ENCODE peak calls at places on chromosomes 5 and 9, in ten cellular contexts. L is aorta, F is endodermal cell, M is OCI-LY7, Y is WERI-Rb-1, X is heart left ventricle, V is mesenchymal stem cell, T is small intestine, J is ascending aorta, U is neuronal stem cell. P is an unnamed sample. For H3K9me3, the result is how much of the 10 kb centered on the place peaks cover.

GRCh38 chr5:72441861-72442540 is 65.2 kb downstream of the ZNF366 start:
- DNase-seq in L (peak), F (no peak), M (no peak), Y (no peak), X (no peak), V (peak), T (no peak), J (no peak), U (no peak), P (no peak)

GRCh38 chr9:92767078-92768054 is 2.7 kb upstream of the BICD2 start:
- DNase-seq in L (no peak), F (no peak), M (no peak), Y (no peak), X (no peak), V (no peak), T (no peak), J (no peak), U (no peak), P (no peak)

GRCh38 chr9:126211441-126212074 is 115.1 kb upstream of the MVB12B start:
- DNase-seq in L (no peak), F (no peak), M (no peak), Y (no peak), X (no peak), V (no peak), T (no peak), J (no peak), U (no peak), P (no peak)

GRCh38 chr5:125559296-125559695 is 812.9 kb upstream of the ZNF608 start:
- DNase-seq in L (no peak), F (no peak), M (no peak), Y (no peak), X (peak), V (peak), T (peak), J (no peak), U (no peak), P (no peak)

GRCh38 chr5:168274416-168274815 is 17.0 kb upstream of the WWC1 start:
- DNase-seq in L (no peak), F (no peak), M (no peak), Y (no peak), X (no peak), V (no peak), T (no peak), J (no peak), U (no peak), P (no peak)

GRCh38 chr5:178690208-178690607 is 40.3 kb downstream of the ZNF354A start:
- DNase-seq in L (no peak), F (no peak), M (no peak), Y (no peak), X (no peak), V (no peak), T (no peak), J (no peak), U (no peak), P (no peak)

GRCh38 chr5:38738898-38739743 is 106.7 kb upstream of the OSMR start:
- DNase-seq in L (no peak), F (no peak), M (no peak), Y (no peak), X (no peak), V (no peak), T (no peak), J (no peak), U (no peak), P (no peak)

GRCh38 chr5:34690898-34691297 is 34.8 kb downstream of the RAI14 start:
- DNase-seq in L (no peak), F (peak), M (no peak), Y (no peak), X (no peak), V (no peak), T (no peak), J (no peak), U (no peak), P (no peak)

GRCh38 chr5:110817437-110817836 is 78.6 kb downstream of the SLC25A46 start:
- DNase-seq in L (no peak), F (no peak), M (no peak), Y (no peak), X (no peak), V (peak), T (no peak), J (no peak), U (no peak), P (no peak)

GRCh38 chr9:3719286-3719685 is 193.5 kb upstream of the RFX3 start:
- DNase-seq in L (no peak), F (no peak), M (no peak), Y (no peak), X (no peak), V (no peak), T (no peak), J (no peak), U (no peak), P (no peak)

GRCh38 chr5:11520241-11520929 is 383.9 kb downstream of the CTNND2 start:
- DNase-seq in L (no peak), F (no peak), M (no peak), Y (peak), X (no peak), V (no peak), T (no peak), J (no peak), U (no peak), P (no peak)

GRCh38 chr9:37801287-37801850 is 772 bp downstream of the DCAF10 start:
- DNase-seq in L (no peak), F (peak), M (peak), Y (peak), X (no peak), V (peak), T (peak), J (no peak), U (no peak), P (no peak)

GRCh38 chr5:1855573-1855972 is 27.2 kb downstream of the IRX4 start:
- DNase-seq in L (no peak), F (no peak), M (no peak), Y (no peak), X (no peak), V (no peak), T (no peak), J (no peak), U (no peak), P (no peak)

GRCh38 chr5:1855075-1855474 is 27.6 kb downstream of the IRX4 start:
- DNase-seq in L (no peak), F (no peak), M (no peak), Y (no peak), X (no peak), V (no peak), T (no peak), J (no peak), U (no peak), P (no peak)

GRCh38 chr5:1857256-1857600 is 25.5 kb downstream of the IRX4 start:
- DNase-seq in L (no peak), F (no peak), M (no peak), Y (no peak), X (no peak), V (no peak), T (no peak), J (no peak), U (no peak), P (no peak)

GRCh38 chr5:1858436-1858835 is 24.3 kb downstream of the IRX4 start:
- DNase-seq in L (no peak), F (no peak), M (no peak), Y (no peak), X (no peak), V (no peak), T (no peak), J (no peak), U (no peak), P (no peak)

DNA sequence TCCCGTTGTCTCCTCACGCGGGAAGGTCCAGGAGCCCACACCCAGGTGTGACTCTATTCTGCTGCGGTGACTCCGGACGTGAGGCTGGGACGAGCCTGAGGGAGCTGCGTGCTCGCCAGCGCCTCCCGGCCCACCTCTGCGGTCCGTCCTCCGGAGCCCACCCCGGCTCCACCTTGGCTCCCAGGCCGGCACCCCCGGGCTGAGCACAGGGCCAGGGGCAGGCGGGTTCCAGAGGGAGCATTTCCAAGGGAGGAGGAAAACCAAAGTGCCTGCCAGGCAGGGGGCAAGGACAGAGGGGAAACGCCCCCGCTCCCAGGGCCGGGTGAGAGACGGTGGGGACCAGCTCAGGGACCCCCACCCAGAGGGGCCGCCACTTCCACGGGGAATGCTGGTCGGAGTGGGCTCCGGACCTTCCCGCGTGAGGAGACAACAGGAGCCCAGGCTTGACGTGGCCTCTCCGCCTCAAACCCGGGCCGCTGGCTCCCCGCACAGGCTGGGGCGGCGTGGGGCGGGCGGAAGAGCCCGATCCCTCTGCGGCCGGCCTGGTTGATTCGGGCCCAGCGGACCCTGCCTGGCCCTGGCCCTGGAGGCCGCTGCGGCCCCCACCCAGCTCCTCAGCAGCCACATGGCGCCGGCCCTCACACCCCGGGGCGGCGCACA is 26.0 kb downstream of the IRX4 start:
- DNase-seq in L (no peak), F (no peak), M (no peak), Y (no peak), X (no peak), V (no peak), T (no peak), J (no peak), U (no peak), P (no peak)
- H3K4me3 ChIP-seq in L (no peak), F (no peak), M (no peak), Y (no peak), X (no peak), V (peak), T (no peak), J (no peak), U (no peak), P (peak)

GRCh38 chr9:18456624-18457237 is 17.2 kb upstream of the ADAMTSL1 start:
- DNase-seq in L (no peak), F (no peak), M (no peak), Y (no peak), X (no peak), V (no peak), T (peak), J (no peak), U (no peak), P (no peak)

GRCh38 chr9:18447131-18447530 is 26.8 kb upstream of the ADAMTSL1 start:
- DNase-seq in L (peak), F (no peak), M (no peak), Y (no peak), X (no peak), V (no peak), T (no peak), J (no peak), U (no peak), P (no peak)

GRCh38 chr9:18448101-18448500 is 25.9 kb upstream of the ADAMTSL1 start:
- DNase-seq in L (no peak), F (no peak), M (no peak), Y (no peak), X (no peak), V (no peak), T (no peak), J (no peak), U (no peak), P (no peak)

GRCh38 chr9:18452276-18452675 is 21.7 kb upstream of the ADAMTSL1 start:
- DNase-seq in L (no peak), F (no peak), M (no peak), Y (no peak), X (no peak), V (no peak), T (peak), J (no peak), U (no peak), P (no peak)

DNA sequence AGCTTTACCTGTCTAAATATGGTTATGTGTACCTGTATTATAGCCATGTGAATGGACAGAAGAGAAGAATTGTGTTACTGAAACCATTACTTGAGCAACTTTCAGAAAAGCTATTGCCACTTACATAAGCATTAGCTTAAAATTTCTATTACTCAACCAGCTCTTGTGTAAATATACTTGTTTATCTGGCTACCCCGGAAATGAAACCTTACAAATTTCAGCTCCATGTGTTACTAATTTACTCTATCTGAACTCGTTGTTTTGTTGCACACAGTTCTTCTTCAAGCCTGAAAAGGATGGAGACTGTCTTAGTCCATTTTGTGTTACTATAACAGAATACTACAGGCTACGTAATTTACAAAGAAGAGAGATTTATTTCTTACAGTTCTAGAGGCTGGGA is 22.5 kb upstream of the ADAMTSL1 start:
- DNase-seq in L (no peak), F (no peak), M (no peak), Y (no peak), X (no peak), V (no peak), T (no peak), J (no peak), U (no peak), P (no peak)
- H3K9me3 ChIP-seq in L (under half), F (under half), M (under half), Y (under half), X (under half), V (under half), T (under half), J (under half), U (under half), P (under half)

GRCh38 chr5:149387982-149388381 is 8.9 kb upstream of the IL17B start:
- DNase-seq in L (no peak), F (no peak), M (no peak), Y (no peak), X (peak), V (peak), T (no peak), J (no peak), U (no peak), P (no peak)
- H3K27ac ChIP-seq in L (peak), F (no peak), M (no peak), Y (no peak), X (peak), V (peak), T (peak), J (peak), U (no peak), P (peak)

GRCh38 chr5:139459451-139459934 is 3.0 kb downstream of the ECSCR start:
- DNase-seq in L (no peak), F (peak), M (no peak), Y (no peak), X (peak), V (no peak), T (no peak), J (no peak), U (no peak), P (no peak)
- H3K4me3 ChIP-seq in L (no peak), F (no peak), M (no peak), Y (no peak), X (peak), V (no peak), T (no peak), J (no peak), U (no peak), P (no peak)

GRCh38 chr5:6287136-6287535 is 91.2 kb downstream of the MED10 start:
- DNase-seq in L (no peak), F (peak), M (no peak), Y (no peak), X (no peak), V (no peak), T (no peak), J (no peak), U (no peak), P (no peak)

GRCh38 chr5:6282360-6282759 is 96.0 kb downstream of the MED10 start:
- DNase-seq in L (no peak), F (no peak), M (no peak), Y (no peak), X (no peak), V (no peak), T (no peak), J (no peak), U (no peak), P (no peak)

GRCh38 chr5:6280425-6281100 is 97.8 kb downstream of the MED10 start:
- DNase-seq in L (no peak), F (no peak), M (no peak), Y (no peak), X (no peak), V (no peak), T (no peak), J (no peak), U (no peak), P (no peak)

GRCh38 chr5:6291961-6292360 is 86.4 kb downstream of the MED10 start:
- DNase-seq in L (no peak), F (peak), M (peak), Y (peak), X (no peak), V (no peak), T (peak), J (no peak), U (no peak), P (no peak)

DNA sequence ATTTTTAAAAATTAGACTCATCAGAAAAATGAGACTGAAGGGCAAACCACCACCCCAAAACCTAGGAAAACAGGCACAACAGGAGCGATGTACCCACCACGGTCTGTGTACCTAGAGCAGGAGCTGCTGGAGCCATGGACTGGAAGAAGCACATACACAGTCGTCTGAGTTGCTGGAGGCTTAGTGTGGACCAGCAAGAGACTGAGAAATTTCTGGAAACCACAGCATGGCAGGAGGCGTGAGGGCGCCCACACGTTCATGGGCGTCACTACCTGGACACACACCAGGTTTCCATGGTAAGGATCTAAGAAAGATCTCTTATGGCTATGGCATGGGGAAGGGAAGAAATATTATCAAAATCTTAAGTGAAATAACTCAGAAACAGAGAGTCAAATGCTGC is 91.9 kb downstream of the MED10 start:
- DNase-seq in L (no peak), F (no peak), M (no peak), Y (no peak), X (no peak), V (no peak), T (no peak), J (no peak), U (no peak), P (no peak)
- H3K9me3 ChIP-seq in L (under half), F (under half), M (under half), Y (under half), X (under half), V (under half), T (under half), J (under half), U (under half), P (under half)

GRCh38 chr9:129384887-129385614 is 207.0 kb upstream of the IER5L start:
- DNase-seq in L (peak), F (no peak), M (no peak), Y (no peak), X (no peak), V (no peak), T (no peak), J (peak), U (no peak), P (no peak)

GRCh38 chr9:129383415-129384088 is 205.5 kb upstream of the IER5L start:
- DNase-seq in L (peak), F (peak), M (peak), Y (peak), X (peak), V (peak), T (peak), J (peak), U (peak), P (no peak)

GRCh38 chr9:129383005-129383414 is 204.9 kb upstream of the IER5L start:
- DNase-seq in L (peak), F (peak), M (no peak), Y (peak), X (peak), V (peak), T (peak), J (no peak), U (no peak), P (no peak)

GRCh38 chr9:129385615-129385934 is 207.5 kb upstream of the IER5L start:
- DNase-seq in L (peak), F (no peak), M (no peak), Y (no peak), X (no peak), V (no peak), T (no peak), J (no peak), U (no peak), P (no peak)

GRCh38 chr9:129384138-129384886 is 206.3 kb upstream of the IER5L start:
- DNase-seq in L (peak), F (no peak), M (no peak), Y (no peak), X (no peak), V (no peak), T (no peak), J (no peak), U (no peak), P (no peak)
- H3K27ac ChIP-seq in L (no peak), F (no peak), M (no peak), Y (peak), X (peak), V (no peak), T (peak), J (peak), U (no peak), P (peak)

GRCh38 chr5:135995979-135996378 is 32.8 kb upstream of the TGFBI start:
- DNase-seq in L (no peak), F (peak), M (no peak), Y (no peak), X (no peak), V (no peak), T (no peak), J (no peak), U (no peak), P (no peak)

GRCh38 chr5:135990518-135991240 is 35.9 kb upstream of the LECT2 start:
- DNase-seq in L (no peak), F (peak), M (no peak), Y (peak), X (no peak), V (no peak), T (no peak), J (no peak), U (no peak), P (no peak)

GRCh38 chr5:135991381-135991907 is 36.7 kb upstream of the LECT2 start:
- DNase-seq in L (no peak), F (no peak), M (no peak), Y (no peak), X (no peak), V (no peak), T (no peak), J (no peak), U (no peak), P (no peak)

GRCh38 chr5:135993894-135994514 is 34.8 kb upstream of the TGFBI start:
- DNase-seq in L (no peak), F (peak), M (no peak), Y (no peak), X (no peak), V (peak), T (no peak), J (no peak), U (no peak), P (no peak)

DNA sequence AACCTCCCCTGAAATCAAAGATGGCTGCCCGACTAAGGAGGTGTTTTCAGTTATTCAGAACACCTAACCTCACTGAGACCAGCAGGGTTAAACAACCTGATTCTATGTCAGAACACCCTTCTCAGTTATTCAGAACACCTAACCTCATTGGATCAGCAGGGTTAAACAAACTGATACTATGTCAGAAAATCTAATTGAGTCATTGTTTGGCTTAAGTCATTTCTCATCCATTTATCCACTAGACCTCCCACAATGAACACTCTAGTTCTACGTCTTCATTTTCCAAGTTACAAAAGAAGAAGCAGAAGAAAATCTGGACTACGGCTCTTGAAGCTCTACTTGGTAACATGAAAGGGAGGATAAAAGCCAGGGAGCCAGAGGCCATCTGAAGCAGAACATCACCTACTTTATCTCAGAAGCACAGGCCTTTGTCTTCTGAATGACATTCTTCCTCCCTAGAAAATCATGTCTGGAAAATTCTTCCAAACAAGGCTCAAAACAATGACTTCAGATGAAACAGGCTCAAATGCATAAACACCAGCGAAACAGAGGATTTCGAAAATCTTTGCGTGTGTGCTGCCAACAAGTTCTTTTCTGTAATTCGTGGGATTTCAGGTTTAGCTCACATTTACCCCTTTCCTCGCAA is 35.4 kb upstream of the TGFBI start:
- DNase-seq in L (no peak), F (no peak), M (no peak), Y (no peak), X (no peak), V (no peak), T (no peak), J (no peak), U (no peak), P (no peak)
- H3K4me3 ChIP-seq in L (no peak), F (no peak), M (no peak), Y (no peak), X (no peak), V (peak), T (no peak), J (no peak), U (no peak), P (no peak)